ENCODE peak calls at places on chromosome 18, in nine cellular contexts. One of them, this sample, is unnamed.

GRCh38 chr18:36912887-36913286 is 84.0 kb downstream of the KIAA1328 start:
- DNase-seq in fibroblast of pulmonary artery: no peak
- DNase-seq in right lobe of liver: no peak
- DNase-seq in lung: no peak
- DNase-seq in D721Med: no peak
- DNase-seq in suprapubic skin: no peak
- DNase-seq in Calu3: no peak
- DNase-seq in astrocyte: no peak
- DNase-seq in kidney epithelial cell: no peak
- DNase-seq in this sample: no peak

GRCh38 chr18:55592572-55592971 is 4.6 kb upstream of the TCF4 start:
- DNase-seq in fibroblast of pulmonary artery: peak; percentile 84
- DNase-seq in right lobe of liver: no peak
- DNase-seq in lung: no peak
- DNase-seq in D721Med: no peak
- DNase-seq in suprapubic skin: no peak
- DNase-seq in Calu3: no peak
- DNase-seq in astrocyte: peak; percentile 75
- DNase-seq in kidney epithelial cell: no peak
- DNase-seq in this sample: no peak

GRCh38 chr18:78080761-78081160 is 831.1 kb downstream of the GALR1 start:
- DNase-seq in fibroblast of pulmonary artery: no peak
- DNase-seq in right lobe of liver: no peak
- DNase-seq in lung: no peak
- DNase-seq in D721Med: no peak
- DNase-seq in suprapubic skin: no peak
- DNase-seq in Calu3: no peak
- DNase-seq in astrocyte: no peak
- DNase-seq in kidney epithelial cell: no peak
- DNase-seq in this sample: no peak

GRCh38 chr18:45666520-45666919 is 51.2 kb downstream of the SLC14A2 start:
- DNase-seq in fibroblast of pulmonary artery: no peak
- DNase-seq in right lobe of liver: no peak
- DNase-seq in lung: no peak
- DNase-seq in D721Med: no peak
- DNase-seq in suprapubic skin: no peak
- DNase-seq in Calu3: no peak
- DNase-seq in astrocyte: no peak
- DNase-seq in kidney epithelial cell: no peak
- DNase-seq in this sample: no peak

GRCh38 chr18:50447952-50448351 is 73.1 kb downstream of the SKA1 start:
- DNase-seq in fibroblast of pulmonary artery: no peak
- DNase-seq in right lobe of liver: no peak
- DNase-seq in lung: no peak
- DNase-seq in D721Med: no peak
- DNase-seq in suprapubic skin: no peak
- DNase-seq in Calu3: no peak
- DNase-seq in astrocyte: no peak
- DNase-seq in kidney epithelial cell: no peak
- DNase-seq in this sample: no peak

GRCh38 chr18:45777393-45777792 is 48.1 kb upstream of the SIGLEC15 start:
- DNase-seq in fibroblast of pulmonary artery: peak; percentile 82
- DNase-seq in right lobe of liver: no peak
- DNase-seq in lung: no peak
- DNase-seq in D721Med: no peak
- DNase-seq in suprapubic skin: no peak
- DNase-seq in Calu3: no peak
- DNase-seq in astrocyte: peak; percentile 95
- DNase-seq in kidney epithelial cell: no peak
- DNase-seq in this sample: no peak

GRCh38 chr18:58213445-58213844 is 169.4 kb downstream of the NEDD4L start:
- DNase-seq in fibroblast of pulmonary artery: peak; percentile 61
- DNase-seq in right lobe of liver: no peak
- DNase-seq in lung: no peak
- DNase-seq in D721Med: no peak
- DNase-seq in suprapubic skin: no peak
- DNase-seq in Calu3: no peak
- DNase-seq in astrocyte: peak; percentile 96
- DNase-seq in kidney epithelial cell: no peak
- DNase-seq in this sample: no peak

GRCh38 chr18:63098014-63098981 is 221.3 kb downstream of the BCL2 start:
- DNase-seq in fibroblast of pulmonary artery: no peak
- DNase-seq in right lobe of liver: no peak
- DNase-seq in lung: no peak
- DNase-seq in D721Med: no peak
- DNase-seq in suprapubic skin: no peak
- DNase-seq in Calu3: no peak
- DNase-seq in astrocyte: no peak
- DNase-seq in kidney epithelial cell: no peak
- DNase-seq in this sample: no peak

GRCh38 chr18:63705401-63705800 is 2.6 kb downstream of the SERPINB11 start:
- DNase-seq in fibroblast of pulmonary artery: no peak
- DNase-seq in right lobe of liver: no peak
- DNase-seq in lung: no peak
- DNase-seq in D721Med: no peak
- DNase-seq in suprapubic skin: no peak
- DNase-seq in Calu3: no peak
- DNase-seq in astrocyte: no peak
- DNase-seq in kidney epithelial cell: no peak
- DNase-seq in this sample: no peak

GRCh38 chr18:45155526-45155925 is 459.8 kb upstream of the SLC14A2 start:
- DNase-seq in fibroblast of pulmonary artery: no peak
- DNase-seq in right lobe of liver: no peak
- DNase-seq in lung: no peak
- DNase-seq in D721Med: no peak
- DNase-seq in suprapubic skin: no peak
- DNase-seq in Calu3: no peak
- DNase-seq in astrocyte: no peak
- DNase-seq in kidney epithelial cell: no peak
- DNase-seq in this sample: no peak

GRCh38 chr18:24561369-24561768 is 100.9 kb downstream of the HRH4 start:
- DNase-seq in fibroblast of pulmonary artery: no peak
- DNase-seq in right lobe of liver: no peak
- DNase-seq in lung: no peak
- DNase-seq in D721Med: no peak
- DNase-seq in suprapubic skin: no peak
- DNase-seq in Calu3: no peak
- DNase-seq in astrocyte: no peak
- DNase-seq in kidney epithelial cell: no peak
- DNase-seq in this sample: no peak

GRCh38 chr18:67417864-67418523 is 98.5 kb downstream of the DSEL start:
- DNase-seq in fibroblast of pulmonary artery: peak; percentile 46
- DNase-seq in right lobe of liver: no peak
- DNase-seq in lung: no peak
- DNase-seq in D721Med: no peak
- DNase-seq in suprapubic skin: no peak
- DNase-seq in Calu3: peak; percentile 21
- DNase-seq in astrocyte: peak; percentile 37
- DNase-seq in kidney epithelial cell: no peak
- DNase-seq in this sample: no peak

GRCh38 chr18:51153659-51154371 is 43.7 kb downstream of the MEX3C start:
- DNase-seq in fibroblast of pulmonary artery: no peak
- DNase-seq in right lobe of liver: no peak
- DNase-seq in lung: no peak
- DNase-seq in D721Med: no peak
- DNase-seq in suprapubic skin: no peak
- DNase-seq in Calu3: no peak
- DNase-seq in astrocyte: no peak
- DNase-seq in kidney epithelial cell: no peak
- DNase-seq in this sample: no peak

GRCh38 chr18:54672846-54673475 is 81.9 kb downstream of the DYNAP start:
- DNase-seq in fibroblast of pulmonary artery: no peak
- DNase-seq in right lobe of liver: no peak
- DNase-seq in lung: no peak
- DNase-seq in D721Med: no peak
- DNase-seq in suprapubic skin: no peak
- DNase-seq in Calu3: peak; percentile 39
- DNase-seq in astrocyte: peak; percentile 68
- DNase-seq in kidney epithelial cell: no peak
- DNase-seq in this sample: no peak

GRCh38 chr18:6205706-6206105 is 209.0 kb downstream of the L3MBTL4 start:
- DNase-seq in fibroblast of pulmonary artery: no peak
- DNase-seq in right lobe of liver: no peak
- DNase-seq in lung: no peak
- DNase-seq in D721Med: no peak
- DNase-seq in suprapubic skin: no peak
- DNase-seq in Calu3: no peak
- DNase-seq in astrocyte: peak; percentile 74
- DNase-seq in kidney epithelial cell: no peak
- DNase-seq in this sample: no peak

GRCh38 chr18:37779220-37779619 is 213.6 kb upstream of the CELF4 start:
- DNase-seq in fibroblast of pulmonary artery: no peak
- DNase-seq in right lobe of liver: no peak
- DNase-seq in lung: no peak
- DNase-seq in D721Med: peak; percentile 27
- DNase-seq in suprapubic skin: no peak
- DNase-seq in Calu3: no peak
- DNase-seq in astrocyte: no peak
- DNase-seq in kidney epithelial cell: no peak
- DNase-seq in this sample: no peak

DNA sequence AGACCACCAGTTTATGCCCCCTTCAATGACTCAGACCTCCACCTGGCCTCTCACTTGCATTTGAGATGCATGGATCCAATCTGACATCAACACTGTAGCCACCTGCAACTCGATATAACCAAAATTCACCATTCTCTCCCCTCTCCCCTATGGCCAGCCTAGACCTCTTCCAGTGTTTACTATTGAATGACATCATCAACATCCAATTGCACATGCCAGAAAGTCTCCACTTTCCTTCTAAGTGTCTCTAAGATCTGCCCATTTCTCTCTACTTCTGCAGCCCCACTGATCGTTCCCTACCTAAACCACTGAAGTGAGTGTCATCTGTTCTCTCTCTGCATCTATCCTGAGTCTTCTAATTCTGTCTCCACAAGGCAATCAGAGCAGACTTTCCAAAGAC is 151.3 kb upstream of the APCDD1 start:
- DNase-seq in fibroblast of pulmonary artery: no peak
- DNase-seq in right lobe of liver: no peak
- DNase-seq in lung: no peak
- DNase-seq in D721Med: no peak
- DNase-seq in suprapubic skin: no peak
- DNase-seq in Calu3: no peak
- DNase-seq in astrocyte: no peak
- DNase-seq in kidney epithelial cell: no peak
- DNase-seq in this sample: no peak
- TF ChIP-seq CTCF in fibroblast of pulmonary artery: no peak
- TF ChIP-seq CTCF in right lobe of liver: no peak
- TF ChIP-seq CTCF in lung: no peak
- TF ChIP-seq CTCF in D721Med: no peak
- TF ChIP-seq CTCF in suprapubic skin: no peak
- TF ChIP-seq CTCF in Calu3: no peak
- TF ChIP-seq CTCF in astrocyte: no peak
- TF ChIP-seq CTCF in kidney epithelial cell: no peak
- TF ChIP-seq CTCF in this sample: no peak

GRCh38 chr18:3771121-3771971 is 321.4 kb downstream of the TGIF1 start:
- DNase-seq in fibroblast of pulmonary artery: peak; percentile 95
- DNase-seq in right lobe of liver: peak; percentile 87
- DNase-seq in lung: peak; percentile 88
- DNase-seq in D721Med: peak; percentile 64
- DNase-seq in suprapubic skin: peak; percentile 87
- DNase-seq in Calu3: peak; percentile 96
- DNase-seq in astrocyte: peak; percentile 82
- DNase-seq in kidney epithelial cell: peak; percentile 85
- DNase-seq in this sample: peak; percentile 93

GRCh38 chr18:3775996-3776395 is 326.0 kb downstream of the TGIF1 start:
- DNase-seq in fibroblast of pulmonary artery: no peak
- DNase-seq in right lobe of liver: no peak
- DNase-seq in lung: no peak
- DNase-seq in D721Med: no peak
- DNase-seq in suprapubic skin: no peak
- DNase-seq in Calu3: no peak
- DNase-seq in astrocyte: no peak
- DNase-seq in kidney epithelial cell: no peak
- DNase-seq in this sample: no peak

GRCh38 chr18:3777719-3778118 is 327.7 kb downstream of the TGIF1 start:
- DNase-seq in fibroblast of pulmonary artery: no peak
- DNase-seq in right lobe of liver: no peak
- DNase-seq in lung: no peak
- DNase-seq in D721Med: no peak
- DNase-seq in suprapubic skin: no peak
- DNase-seq in Calu3: no peak
- DNase-seq in astrocyte: no peak
- DNase-seq in kidney epithelial cell: no peak
- DNase-seq in this sample: no peak

DNA sequence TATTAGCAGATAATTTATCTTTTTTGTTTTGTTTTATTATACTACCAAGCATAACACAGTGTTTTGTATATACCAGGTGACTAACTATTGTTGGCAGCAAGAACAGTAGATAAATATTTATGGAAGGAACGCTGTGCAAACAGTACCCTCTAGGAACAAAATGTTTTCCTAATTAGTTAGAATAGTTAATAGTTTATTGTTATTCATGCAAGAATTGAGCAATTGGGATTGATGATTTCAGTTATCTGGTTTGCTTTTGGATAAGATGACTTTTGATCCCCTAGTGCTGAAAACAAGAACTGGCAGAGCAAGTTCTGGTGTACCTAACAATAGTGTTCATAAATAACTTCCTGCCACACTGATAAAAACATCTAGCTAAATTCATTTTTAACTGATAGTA is 323.3 kb downstream of the TGIF1 start:
- DNase-seq in fibroblast of pulmonary artery: peak; percentile 20
- DNase-seq in right lobe of liver: no peak
- DNase-seq in lung: no peak
- DNase-seq in D721Med: no peak
- DNase-seq in suprapubic skin: no peak
- DNase-seq in Calu3: no peak
- DNase-seq in astrocyte: no peak
- DNase-seq in kidney epithelial cell: no peak
- DNase-seq in this sample: no peak
- TF ChIP-seq CTCF in fibroblast of pulmonary artery: peak; percentile 23
- TF ChIP-seq CTCF in right lobe of liver: peak; percentile 18
- TF ChIP-seq CTCF in lung: no peak
- TF ChIP-seq CTCF in D721Med: no peak
- TF ChIP-seq CTCF in suprapubic skin: no peak
- TF ChIP-seq CTCF in Calu3: peak; percentile 27
- TF ChIP-seq CTCF in astrocyte: peak; percentile 4
- TF ChIP-seq CTCF in kidney epithelial cell: no peak
- TF ChIP-seq CTCF in this sample: peak; percentile 42

DNA sequence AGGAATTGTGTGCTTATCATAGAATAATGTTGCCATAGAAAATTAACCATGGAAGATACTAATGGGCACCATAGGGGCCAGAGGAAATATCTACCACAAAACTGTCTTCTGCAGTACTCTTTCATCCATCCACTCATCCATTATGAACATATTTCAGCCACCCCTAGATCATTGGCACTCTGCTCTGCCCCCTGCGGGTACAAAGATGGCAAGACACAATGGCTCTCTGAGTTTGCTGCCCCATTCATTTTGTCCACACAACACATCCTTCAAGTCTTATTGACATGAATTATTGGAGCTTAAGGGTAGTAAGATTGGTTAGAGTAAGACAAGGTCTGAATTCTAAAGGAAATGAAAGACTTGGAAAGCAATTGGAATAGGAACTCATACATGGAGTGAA is 1224.7 kb upstream of the CELF4 start:
- DNase-seq in fibroblast of pulmonary artery: no peak
- DNase-seq in right lobe of liver: no peak
- DNase-seq in lung: no peak
- DNase-seq in D721Med: no peak
- DNase-seq in suprapubic skin: no peak
- DNase-seq in Calu3: peak; percentile 3
- DNase-seq in astrocyte: no peak
- DNase-seq in kidney epithelial cell: no peak
- DNase-seq in this sample: no peak
- TF ChIP-seq CTCF in fibroblast of pulmonary artery: no peak
- TF ChIP-seq CTCF in right lobe of liver: no peak
- TF ChIP-seq CTCF in lung: no peak
- TF ChIP-seq CTCF in D721Med: no peak
- TF ChIP-seq CTCF in suprapubic skin: no peak
- TF ChIP-seq CTCF in Calu3: peak; percentile 19
- TF ChIP-seq CTCF in astrocyte: no peak
- TF ChIP-seq CTCF in kidney epithelial cell: peak; percentile 20
- TF ChIP-seq CTCF in this sample: peak; percentile 48

GRCh38 chr18:2948038-2948437 is 64.9 kb downstream of the LPIN2 start:
- DNase-seq in fibroblast of pulmonary artery: peak; percentile 81
- DNase-seq in right lobe of liver: no peak
- DNase-seq in lung: no peak
- DNase-seq in D721Med: no peak
- DNase-seq in suprapubic skin: no peak
- DNase-seq in Calu3: peak; percentile 4
- DNase-seq in astrocyte: peak; percentile 33
- DNase-seq in kidney epithelial cell: peak; percentile 4
- DNase-seq in this sample: no peak
- TF ChIP-seq CTCF in fibroblast of pulmonary artery: peak; percentile 54
- TF ChIP-seq CTCF in right lobe of liver: peak; percentile 22
- TF ChIP-seq CTCF in lung: no peak
- TF ChIP-seq CTCF in D721Med: peak; percentile 39
- TF ChIP-seq CTCF in suprapubic skin: no peak
- TF ChIP-seq CTCF in Calu3: no peak
- TF ChIP-seq CTCF in astrocyte: peak; percentile 44
- TF ChIP-seq CTCF in kidney epithelial cell: peak; percentile 28
- TF ChIP-seq CTCF in this sample: peak; percentile 58